ENCODE peak calls at places on chromosomes 11 and 22, in four cellular contexts. Y is A549, P is BJ, V is breast epithelium. M is an unnamed sample.

GRCh38 chr11:865512-866430 is 23.1 kb downstream of the TSPAN4 start:
- DNase-seq in P (no peak), V (no peak), Y (no peak), M (no peak)

GRCh38 chr22:46081831-46082210 is 68.5 kb upstream of the PPARA start:
- DNase-seq in P (no peak), Y (no peak), V (peak), M (peak)

GRCh38 chr11:102592634-102593581 is 32.2 kb downstream of the MMP20 start:
- DNase-seq in V (no peak), Y (no peak), P (no peak), M (no peak)

GRCh38 chr22:30905696-30906341 is 62.8 kb downstream of the MORC2 start:
- DNase-seq in V (no peak), Y (no peak), P (no peak), M (no peak)

GRCh38 chr22:42635531-42635930 is 4.9 kb downstream of the ATP5MGL start:
- DNase-seq in P (peak), Y (peak), V (no peak), M (no peak)

GRCh38 chr11:65420506-65421203 is 1.9 kb upstream of the NEAT1 start:
- DNase-seq in Y (no peak), P (no peak), V (no peak), M (peak)

GRCh38 chr11:134888821-134889220 is 476.8 kb upstream of the B3GAT1 start:
- DNase-seq in V (no peak), Y (no peak), P (no peak), M (no peak)

GRCh38 chr11:95088946-95089619 is 563 bp upstream of the ENDOD1 start:
- DNase-seq in P (no peak), V (no peak), Y (no peak), M (no peak)

GRCh38 chr11:116379185-116379828 is 393.5 kb downstream of the BUD13 start:
- DNase-seq in Y (no peak), V (no peak), P (no peak), M (no peak)

GRCh38 chr11:78714539-78714938 is 139.9 kb upstream of the NARS2 start:
- DNase-seq in Y (no peak), P (no peak), V (no peak), M (no peak)

GRCh38 chr22:32785636-32786418 is 15.7 kb upstream of the TIMP3 start:
- DNase-seq in V (no peak), Y (no peak), P (no peak), M (no peak)

GRCh38 chr22:43255299-43255698 is 68.4 kb upstream of the TTLL12 start:
- DNase-seq in V (no peak), P (no peak), Y (no peak), M (no peak)

GRCh38 chr11:125154380-125155099 is 10.0 kb upstream of the PKNOX2 start:
- DNase-seq in P (no peak), V (no peak), Y (no peak), M (no peak)

GRCh38 chr11:130431337-130431773 is 2.9 kb upstream of the ADAMTS8 start:
- DNase-seq in P (no peak), V (peak), Y (peak), M (peak)

GRCh38 chr11:44618561-44619425 is 53.3 kb downstream of the CD82 start:
- DNase-seq in Y (no peak), P (no peak), V (peak), M (peak)

GRCh38 chr22:46192210-46192993 is 42.1 kb downstream of the PPARA start:
- DNase-seq in P (no peak), Y (no peak), V (no peak), M (no peak)

GRCh38 chr11:71080239-71081097 is 171.9 kb downstream of the SHANK2 start:
- DNase-seq in V (no peak), P (no peak), Y (peak), M (peak)

GRCh38 chr22:41256898-41257260 is 16.1 kb upstream of the CHADL start:
- DNase-seq in V (peak), P (no peak), Y (no peak), M (no peak)

GRCh38 chr11:37952035-37952434 is 1354.0 kb upstream of the RAG2 start:
- DNase-seq in Y (no peak), V (no peak), P (no peak), M (no peak)

GRCh38 chr11:85540635-85541034 is 86.5 kb downstream of the DLG2 start:
- DNase-seq in V (no peak), Y (no peak), P (no peak), M (no peak)

GRCh38 chr11:28144808-28145207 is 36.6 kb downstream of the METTL15 start:
- DNase-seq in V (no peak), P (no peak), Y (no peak), M (no peak)

GRCh38 chr22:50186181-50186731 is 543 bp downstream of the TRABD start:
- DNase-seq in Y (no peak), V (no peak), P (no peak), M (no peak)

GRCh38 chr11:11660351-11660750 is 38.5 kb upstream of the GALNT18 start:
- DNase-seq in P (no peak), Y (no peak), V (no peak), M (no peak)

GRCh38 chr22:26890870-26891269 is 233.5 kb downstream of the MIAT start:
- DNase-seq in Y (no peak), P (no peak), V (no peak), M (no peak)

GRCh38 chr11:73759520-73760065 is 1.3 kb downstream of the RAB6A start:
- DNase-seq in Y (peak), P (no peak), V (no peak), M (no peak)

GRCh38 chr11:122733301-122733686 is 77.8 kb downstream of the UBASH3B start:
- DNase-seq in P (no peak), Y (no peak), V (no peak), M (no peak)

GRCh38 chr11:82890002-82890341 is 10.3 kb downstream of the PRCP start:
- DNase-seq in P (no peak), Y (no peak), V (no peak), M (no peak)
- H3K4me3 ChIP-seq in P (no peak), Y (no peak), V (no peak), M (no peak)

DNA sequence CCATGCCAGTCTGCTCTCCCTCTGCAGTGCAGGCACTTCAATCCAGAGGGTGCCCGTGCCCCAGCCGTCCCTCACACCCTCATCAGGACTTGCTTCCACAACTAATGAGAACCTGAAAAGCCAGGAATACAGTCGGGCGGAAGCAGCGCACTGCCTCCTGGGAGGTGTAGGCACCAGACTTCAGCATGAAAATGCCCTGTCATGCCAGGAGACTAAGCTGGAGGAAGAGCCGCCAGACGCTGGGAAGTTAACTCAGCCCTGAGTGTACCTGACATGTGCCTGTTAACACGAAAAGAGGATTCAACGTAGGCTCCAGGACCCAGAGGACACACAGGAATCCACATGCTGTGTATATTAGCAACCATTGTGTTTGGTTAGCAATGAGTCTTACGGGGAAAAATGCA is 40.0 kb upstream of the FLI1 start:
- DNase-seq in P (peak), V (no peak), Y (peak), M (peak)
- H3K4me3 ChIP-seq in P (no peak), V (no peak), Y (no peak), M (no peak)

DNA sequence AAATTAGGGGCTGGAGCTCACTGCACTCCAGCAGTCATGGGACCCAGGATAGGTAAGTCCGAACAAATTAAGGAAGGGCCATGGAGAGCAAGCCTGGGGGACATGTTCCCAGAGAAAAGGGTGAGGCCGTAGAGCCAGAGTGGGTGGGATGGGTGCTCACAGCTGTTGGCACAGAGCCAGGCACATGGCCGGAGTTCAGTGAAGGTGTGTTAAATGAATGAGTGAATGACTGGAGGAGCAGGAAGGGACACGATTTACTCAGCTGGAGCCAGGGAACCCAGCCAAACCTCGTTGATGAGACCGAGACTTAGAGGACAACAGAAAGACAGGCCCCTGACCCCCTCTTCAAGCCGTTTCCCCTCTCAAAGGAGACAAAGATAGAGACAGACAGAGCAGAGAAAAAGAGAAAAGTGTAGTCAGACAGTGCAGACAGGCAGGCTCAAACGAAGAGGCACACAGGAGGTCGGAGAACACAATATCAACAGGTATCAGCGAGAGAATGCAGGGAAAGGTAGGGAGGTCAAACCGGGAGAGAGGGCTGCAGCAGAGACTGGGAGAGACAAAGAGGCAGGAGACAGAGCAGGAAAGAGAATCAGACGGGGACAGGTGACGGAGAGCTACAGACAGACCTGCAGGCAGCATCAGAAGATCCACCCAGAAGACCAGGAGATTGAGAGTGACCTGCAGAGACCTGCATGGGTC is 590 bp downstream of the SLCO2B1 start:
- DNase-seq in Y (no peak), V (no peak), P (no peak), M (peak)
- H3K4me3 ChIP-seq in Y (no peak), V (peak), P (no peak), M (peak)

GRCh38 chr11:128210148-128210940 is 377.0 kb downstream of the ETS1 start:
- DNase-seq in V (no peak), Y (peak), P (peak), M (no peak)
- H3K4me3 ChIP-seq in V (no peak), Y (no peak), P (no peak), M (no peak)

DNA sequence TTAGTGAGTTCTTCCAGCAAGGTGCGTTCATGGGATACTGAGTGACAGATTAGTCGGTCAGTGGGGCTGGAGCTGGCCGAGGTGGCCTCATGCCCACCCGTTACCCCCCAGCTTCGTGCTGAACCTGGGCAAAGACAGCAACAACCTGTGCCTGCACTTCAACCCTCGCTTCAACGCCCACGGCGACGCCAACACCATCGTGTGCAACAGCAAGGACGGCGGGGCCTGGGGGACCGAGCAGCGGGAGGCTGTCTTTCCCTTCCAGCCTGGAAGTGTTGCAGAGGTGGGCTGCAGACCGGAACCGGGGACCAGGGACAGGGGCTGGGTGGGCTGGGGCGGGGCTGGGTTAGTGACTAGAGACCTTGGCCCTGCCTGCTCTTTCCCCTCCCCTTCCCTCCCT is 2.9 kb downstream of the LGALS1 start:
- DNase-seq in P (no peak), Y (no peak), V (no peak), M (no peak)
- H3K4me3 ChIP-seq in P (peak), Y (no peak), V (no peak), M (no peak)

DNA sequence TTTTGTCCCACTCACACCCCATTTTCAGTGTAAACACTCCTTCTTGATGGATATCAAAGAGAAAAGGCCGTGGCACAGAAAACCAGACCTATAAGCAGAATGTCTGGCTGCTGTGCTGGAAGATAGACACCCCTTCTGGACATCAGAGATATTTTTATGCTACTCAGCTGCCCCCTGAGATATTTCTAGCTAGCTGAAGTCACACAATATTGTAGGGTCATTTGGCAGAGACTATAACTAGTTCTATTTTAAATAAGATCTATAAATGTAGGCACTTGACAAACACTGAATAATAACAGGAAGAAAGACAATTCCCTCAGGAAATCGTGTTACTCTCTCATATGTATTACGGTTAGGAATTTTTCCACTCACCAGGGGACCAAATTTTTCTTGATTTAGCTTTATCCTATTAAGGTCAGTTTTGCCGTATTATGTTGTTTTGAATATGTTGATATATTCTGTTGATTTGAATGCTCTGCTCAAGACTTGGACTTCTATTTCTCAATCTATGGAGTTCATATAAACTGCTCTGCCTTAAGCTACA is 845.4 kb downstream of the OPCML start:
- DNase-seq in P (no peak), Y (no peak), V (no peak), M (no peak)
- H3K4me3 ChIP-seq in P (no peak), Y (no peak), V (no peak), M (no peak)

GRCh38 chr11:47375020-47375419 is 3.3 kb downstream of the SPI1 start:
- DNase-seq in P (no peak), Y (no peak), V (no peak), M (no peak)
- H3K4me3 ChIP-seq in P (no peak), Y (no peak), V (no peak), M (peak)

DNA sequence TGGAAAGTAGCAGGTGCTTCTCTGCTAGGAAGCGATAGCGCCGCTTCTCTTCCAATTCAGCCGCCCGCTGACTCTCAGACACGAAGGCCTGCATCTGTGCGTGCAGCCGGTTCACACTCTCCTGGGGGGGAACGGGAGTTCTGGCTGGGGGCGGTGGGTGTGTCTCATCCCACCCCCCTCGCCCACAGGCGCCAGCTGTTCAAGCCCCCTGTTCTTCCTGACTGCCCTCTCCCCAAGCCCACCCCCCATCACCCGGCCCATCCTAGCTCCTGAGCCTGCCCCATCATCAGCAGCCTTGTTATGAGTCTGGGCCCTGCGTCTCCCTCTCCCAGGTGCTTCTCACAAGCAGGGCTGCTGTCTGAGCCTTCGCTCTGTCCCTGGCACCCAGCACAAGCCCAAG is 13.1 kb upstream of the SLC16A8 start:
- DNase-seq in Y (no peak), P (no peak), V (no peak), M (no peak)
- H3K4me3 ChIP-seq in Y (no peak), P (no peak), V (no peak), M (no peak)

M was measured in right lobe of liver.